ENCODE peak calls at places on chromosomes 5 and 9, in ten cellular contexts. Q is pancreas, L is heart right ventricle, R is WTC11, I is AG04450, M is nephron progenitor cell, O is GM10248, N is Calu3, S is fibroblast of pulmonary artery, H is uterus. G is an unnamed sample.

GRCh38 chr5:87139795-87140194 is 127.9 kb upstream of the RASA1 start:
- DNase-seq in Q (no peak), L (no peak), R (no peak), I (no peak), M (no peak), O (no peak), N (no peak), S (no peak), H (no peak), G (no peak)

GRCh38 chr5:80507663-80508062 is 19.8 kb downstream of the FAM151B start:
- DNase-seq in Q (no peak), L (no peak), R (no peak), I (no peak), M (no peak), O (no peak), N (no peak), S (no peak), H (no peak), G (no peak)

GRCh38 chr5:72415926-72416325 is 91.3 kb downstream of the ZNF366 start:
- DNase-seq in Q (no peak), L (no peak), R (no peak), I (no peak), M (no peak), O (no peak), N (no peak), S (no peak), H (no peak), G (no peak)

GRCh38 chr5:94777163-94777885 is 158.9 kb downstream of the SLF1 start:
- DNase-seq in Q (no peak), L (no peak), R (no peak), I (no peak), M (no peak), O (no peak), N (no peak), S (no peak), H (no peak), G (no peak)

GRCh38 chr5:102910240-102911226 is 155.4 kb downstream of the PAM start:
- DNase-seq in Q (no peak), L (no peak), R (no peak), I (peak; percentile 2), M (no peak), O (no peak), N (no peak), S (no peak), H (no peak), G (no peak)

GRCh38 chr9:136615631-136616306 is 46.9 kb upstream of the EGFL7 start:
- DNase-seq in Q (no peak), L (no peak), R (no peak), I (no peak), M (no peak), O (no peak), N (no peak), S (no peak), H (no peak), G (no peak)

GRCh38 chr9:16627967-16628366 is 242.5 kb downstream of the BNC2 start:
- DNase-seq in Q (no peak), L (peak; percentile 29), R (no peak), I (peak; percentile 88), M (no peak), O (no peak), N (no peak), S (peak; percentile 92), H (no peak), G (no peak)

GRCh38 chr9:35079041-35079425 is 709 bp downstream of the FANCG start:
- DNase-seq in Q (no peak), L (no peak), R (no peak), I (no peak), M (peak; percentile 17), O (no peak), N (no peak), S (no peak), H (no peak), G (peak; percentile 28)

GRCh38 chr9:15248596-15248995 is 58.4 kb downstream of the TTC39B start:
- DNase-seq in Q (no peak), L (no peak), R (no peak), I (no peak), M (no peak), O (no peak), N (no peak), S (no peak), H (no peak), G (no peak)

GRCh38 chr5:62616615-62617277 is 38.1 kb downstream of the LRRC70 start:
- DNase-seq in Q (no peak), L (no peak), R (no peak), I (no peak), M (no peak), O (no peak), N (no peak), S (no peak), H (no peak), G (no peak)

GRCh38 chr9:20512636-20513035 is 109.7 kb downstream of the MLLT3 start:
- DNase-seq in Q (no peak), L (no peak), R (no peak), I (no peak), M (no peak), O (no peak), N (no peak), S (no peak), H (no peak), G (no peak)

GRCh38 chr5:128649183-128649582 is 111.1 kb upstream of the FBN2 start:
- DNase-seq in Q (no peak), L (no peak), R (no peak), I (no peak), M (no peak), O (no peak), N (no peak), S (peak; percentile 86), H (no peak), G (no peak)

GRCh38 chr5:95178046-95178651 is 106.7 kb downstream of the MCTP1 start:
- DNase-seq in Q (no peak), L (no peak), R (peak; percentile 80), I (no peak), M (peak; percentile 46), O (no peak), N (peak; percentile 12), S (peak; percentile 17), H (no peak), G (peak; percentile 49)

GRCh38 chr5:151678713-151679112 is 8.0 kb downstream of the SPARC start:
- DNase-seq in Q (no peak), L (no peak), R (no peak), I (no peak), M (no peak), O (no peak), N (no peak), S (no peak), H (no peak), G (no peak)

DNA sequence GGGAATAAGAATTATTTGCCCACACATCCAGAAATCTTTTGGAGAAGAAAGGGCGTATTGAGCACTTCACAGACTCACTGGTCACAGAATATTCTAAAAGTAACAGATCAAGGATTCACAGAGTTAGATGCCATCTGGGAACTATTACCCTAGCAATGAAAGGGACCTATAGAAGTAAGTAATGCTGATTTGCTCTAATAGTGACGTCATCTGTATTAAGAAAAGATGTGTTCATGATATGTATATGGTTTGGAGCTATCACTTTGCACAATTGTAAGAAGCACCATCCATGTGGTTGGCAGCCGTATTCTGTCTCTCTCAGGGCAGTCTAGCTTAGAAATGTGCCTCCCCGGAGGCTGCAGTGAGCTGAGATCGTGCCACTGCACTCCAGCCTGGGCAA is 52.8 kb upstream of the SV2C start:
- DNase-seq in Q (no peak), L (no peak), R (no peak), I (no peak), M (no peak), O (no peak), N (no peak), S (no peak), H (no peak), G (no peak)
- TF ChIP-seq CTCF in Q (no peak), L (no peak), R (no peak), I (no peak), M (no peak), O (no peak), N (no peak), S (no peak), H (no peak), G (no peak)

DNA sequence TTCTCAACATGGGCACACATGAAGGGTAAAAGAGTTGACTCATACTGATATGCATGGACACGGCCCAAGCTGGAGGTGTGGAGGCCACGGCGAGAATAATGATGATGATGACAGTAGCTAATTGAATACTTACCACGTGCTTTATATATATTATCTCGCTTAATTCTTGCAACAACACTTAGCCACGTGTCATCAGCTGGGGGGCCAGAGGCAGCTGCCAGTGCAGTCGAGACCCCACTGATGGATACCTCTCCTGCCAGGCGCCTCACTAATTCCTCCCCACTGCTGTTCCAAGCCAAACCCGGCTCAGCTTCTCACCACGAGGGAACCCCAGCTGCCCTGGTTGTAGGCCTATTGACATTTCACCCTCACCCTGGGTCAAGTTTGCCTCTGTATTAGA is 90.2 kb upstream of the PTCH1 start:
- DNase-seq in Q (no peak), L (no peak), R (no peak), I (no peak), M (no peak), O (no peak), N (no peak), S (no peak), H (no peak), G (no peak)
- TF ChIP-seq CTCF in Q (no peak), L (no peak), R (no peak), I (no peak), M (no peak), O (no peak), N (no peak), S (no peak), H (no peak), G (no peak)

GRCh38 chr9:93859431-93860215 is 95.5 kb downstream of the BARX1 start:
- DNase-seq in Q (no peak), L (no peak), R (no peak), I (no peak), M (no peak), O (peak; percentile 10), N (no peak), S (no peak), H (no peak), G (no peak)
- TF ChIP-seq CTCF in Q (no peak), L (no peak), R (no peak), I (no peak), M (no peak), O (no peak), N (no peak), S (no peak), H (no peak), G (no peak)

DNA sequence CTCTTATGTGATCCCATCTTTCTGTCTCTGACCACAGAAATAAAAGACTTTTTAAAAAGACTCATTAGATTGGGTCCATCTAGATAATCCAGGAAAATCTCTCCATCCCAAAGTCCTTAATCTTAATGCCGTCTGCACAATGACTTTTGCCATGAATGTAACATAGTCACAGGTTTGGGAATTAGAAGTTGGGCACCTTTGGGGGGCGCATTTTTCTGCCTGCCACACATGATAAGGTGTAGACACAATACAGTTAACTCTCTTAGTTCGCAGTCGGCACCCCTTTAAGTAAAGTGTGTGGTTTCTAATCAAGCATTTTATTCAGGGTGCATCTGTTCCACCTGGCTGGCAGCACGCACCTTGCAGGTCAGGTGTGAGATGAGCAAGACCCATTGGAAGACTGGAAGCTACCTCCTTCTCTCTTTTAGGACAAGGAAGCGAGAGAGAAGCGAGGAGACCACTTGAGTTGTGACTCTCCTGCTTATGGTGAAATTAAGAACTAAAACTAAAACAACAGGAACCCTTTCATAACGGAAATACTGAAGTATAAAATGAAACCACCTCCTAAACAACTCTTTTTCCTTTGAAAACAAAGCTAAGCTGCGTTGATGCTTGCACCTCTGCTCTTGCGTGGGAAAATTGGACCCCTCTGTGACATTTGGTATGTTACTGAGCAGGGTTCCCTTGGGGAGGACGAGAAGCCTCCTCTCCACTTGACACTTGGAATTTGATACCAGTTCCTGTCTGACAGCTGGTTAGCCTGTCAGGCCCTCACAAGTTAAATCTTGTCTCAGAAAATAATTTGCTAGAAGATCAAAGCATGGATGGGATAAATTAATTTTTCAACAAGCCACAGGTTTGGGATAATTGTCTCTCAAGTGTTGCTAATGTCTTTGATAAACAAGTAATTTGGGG is 304.6 kb upstream of the DMRT1 start:
- DNase-seq in Q (no peak), L (no peak), R (no peak), I (no peak), M (peak; percentile 37), O (peak; percentile 18), N (no peak), S (no peak), H (no peak), G (peak; percentile 31)
- TF ChIP-seq CTCF in Q (no peak), L (no peak), R (no peak), I (no peak), M (no peak), O (no peak), N (no peak), S (no peak), H (no peak), G (no peak)